ENCODE peak calls at places on chromosome 4, in nine cellular contexts. H is H9, D is spleen, X is HFF-Myc, F is thyroid gland, Z is endothelial cell, S is retinal pigment epithelial cell, Y is GM13977, B is upper lobe of right lung. C is an unnamed sample.

GRCh38 chr4:173218411-173219125 is 50.0 kb downstream of the GALNT7 start:
- DNase-seq in Y (no peak), Z (no peak), F (no peak), B (no peak), X (no peak), D (no peak), H (no peak), S (no peak), C (no peak)

GRCh38 chr4:186939226-186939625 is 215.6 kb upstream of the FAT1 start:
- DNase-seq in S (no peak), Z (no peak), F (no peak), H (no peak), B (no peak), X (no peak), Y (no peak), D (no peak), C (no peak)

GRCh38 chr4:98558770-98559169 is 99.6 kb downstream of the TSPAN5 start:
- DNase-seq in B (no peak), Y (no peak), Z (no peak), D (no peak), X (no peak), F (no peak), S (no peak), H (no peak), C (no peak)

GRCh38 chr4:179292443-179292842 is 1850.2 kb upstream of the AGA start:
- DNase-seq in F (no peak), D (no peak), B (no peak), X (no peak), H (no peak), Y (no peak), Z (no peak), S (no peak), C (no peak)

GRCh38 chr4:10496200-10496599 is 39.0 kb upstream of the ZNF518B start:
- DNase-seq in D (no peak), H (peak), B (no peak), Z (no peak), S (no peak), F (no peak), Y (no peak), X (no peak), C (no peak)

GRCh38 chr4:6008092-6008551 is 10.1 kb downstream of the C4orf50 start:
- DNase-seq in B (peak), Y (no peak), F (no peak), Z (peak), S (no peak), H (peak), D (peak), X (no peak), C (no peak)

GRCh38 chr4:77358315-77358928 is 201.4 kb downstream of the CCNG2 start:
- DNase-seq in H (peak), Z (peak), B (no peak), F (peak), Y (peak), D (no peak), S (peak), X (peak), C (no peak)

GRCh38 chr4:42404001-42404400 is 6.7 kb downstream of the SHISA3 start:
- DNase-seq in X (no peak), D (no peak), Z (no peak), F (no peak), Y (no peak), H (no peak), S (no peak), B (no peak), C (no peak)

GRCh38 chr4:38491854-38492478 is 172.0 kb upstream of the KLF3 start:
- DNase-seq in X (no peak), D (no peak), Z (no peak), B (no peak), F (no peak), Y (no peak), H (no peak), S (no peak), C (no peak)
- TF ChIP-seq CTCF in X (no peak), D (no peak), Z (no peak), B (no peak), F (no peak), Y (no peak), H (no peak), S (no peak), C (no peak)

GRCh38 chr4:15902741-15903140 is 35.8 kb downstream of the FGFBP1 start:
- DNase-seq in H (no peak), S (no peak), F (no peak), B (no peak), Z (no peak), Y (no peak), D (no peak), X (no peak), C (no peak)
- TF ChIP-seq CTCF in H (no peak), S (no peak), F (no peak), B (no peak), Z (no peak), Y (no peak), D (no peak), X (no peak), C (no peak)

GRCh38 chr4:108683479-108683878 is 33.1 kb downstream of the OSTC start:
- DNase-seq in Z (no peak), D (no peak), Y (no peak), S (peak), X (no peak), F (no peak), B (no peak), H (no peak), C (no peak)
- TF ChIP-seq CTCF in Z (no peak), D (no peak), Y (peak), S (peak), X (peak), F (peak), B (peak), H (peak), C (peak)

GRCh38 chr4:113294910-113295309 is 245.5 kb downstream of the ANK2 start:
- DNase-seq in X (no peak), D (no peak), F (no peak), H (no peak), S (no peak), B (no peak), Z (no peak), Y (no peak), C (no peak)
- TF ChIP-seq CTCF in X (no peak), D (no peak), F (no peak), H (no peak), S (no peak), B (no peak), Z (no peak), Y (peak), C (peak)

GRCh38 chr4:36249605-36250004 is 5.3 kb upstream of the ARAP2 start:
- DNase-seq in Y (peak), Z (no peak), H (no peak), D (no peak), X (no peak), B (no peak), S (no peak), F (no peak), C (no peak)

GRCh38 chr4:36241771-36242170 is 2.5 kb downstream of the ARAP2 start:
- DNase-seq in Z (no peak), B (no peak), X (no peak), D (no peak), H (no peak), Y (peak), S (no peak), F (no peak), C (no peak)

GRCh38 chr4:36242629-36243354 is 1.5 kb downstream of the ARAP2 start:
- DNase-seq in Y (peak), B (no peak), F (no peak), S (no peak), H (no peak), X (no peak), Z (no peak), D (no peak), C (no peak)

GRCh38 chr4:36243355-36244256 is 708 bp downstream of the ARAP2 start:
- DNase-seq in Z (peak), S (no peak), Y (peak), F (peak), X (no peak), H (peak), B (peak), D (no peak), C (peak)

DNA sequence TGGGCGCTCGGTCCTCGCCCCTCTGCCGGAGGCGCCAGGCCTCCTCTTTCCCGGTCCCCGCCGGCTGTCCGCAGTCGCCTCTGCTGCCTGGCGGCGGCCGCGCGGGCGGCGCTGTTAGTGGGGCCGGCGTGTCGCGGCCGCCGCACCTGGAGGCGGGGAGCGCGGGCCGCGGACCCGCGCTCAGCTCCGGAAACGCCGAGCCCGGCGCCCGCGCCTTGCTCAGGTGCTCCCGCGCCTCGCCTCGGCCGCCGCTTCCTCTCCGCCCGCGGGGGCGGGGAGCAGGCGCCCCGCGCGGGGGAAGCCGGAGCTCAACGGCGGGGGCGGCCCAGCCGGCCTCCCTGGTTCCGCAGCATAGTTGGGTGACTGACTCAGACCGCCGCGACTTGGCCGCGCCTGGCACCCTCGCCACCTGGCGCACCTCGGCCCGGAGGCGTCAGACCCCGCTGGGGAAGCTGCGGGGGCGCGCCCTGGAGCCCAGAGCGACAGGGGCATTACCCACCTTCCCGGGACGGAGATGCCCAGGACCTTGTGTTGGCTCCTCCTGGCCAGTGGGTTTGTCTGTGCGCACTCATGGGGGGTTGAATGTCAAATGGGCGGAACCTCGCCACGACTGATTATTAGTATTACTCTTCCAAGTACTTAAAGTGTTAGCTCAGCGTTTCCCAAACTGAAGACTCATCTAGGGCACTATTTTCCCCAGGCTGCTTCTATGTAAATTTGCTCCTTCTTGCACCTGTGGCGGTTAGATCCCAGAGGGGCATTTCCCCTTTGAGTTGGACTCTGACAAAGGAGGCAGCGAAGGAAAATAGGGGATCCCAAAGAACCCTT is at the start of gene ARAP2:
- DNase-seq in Y (peak), B (peak), F (peak), X (no peak), H (peak), S (peak), Z (no peak), D (peak), C (no peak)
- TF ChIP-seq CTCF in Y (peak), B (no peak), F (peak), X (no peak), H (peak), S (no peak), Z (no peak), D (no peak), C (peak)

GRCh38 chr4:39103291-39103690 is 41.3 kb downstream of the KLHL5 start:
- DNase-seq in Y (no peak), S (no peak), H (no peak), B (no peak), D (no peak), F (no peak), X (no peak), Z (no peak), C (no peak)
- TF ChIP-seq CTCF in Y (no peak), S (no peak), H (no peak), B (no peak), D (no peak), F (no peak), X (no peak), Z (no peak), C (no peak)

GRCh38 chr4:139537292-139537691 is 18.7 kb downstream of the SETD7 start:
- DNase-seq in S (no peak), B (no peak), H (no peak), Y (no peak), X (no peak), D (no peak), F (no peak), Z (no peak), C (no peak)
- TF ChIP-seq CTCF in S (no peak), B (no peak), H (no peak), Y (no peak), X (no peak), D (no peak), F (no peak), Z (no peak), C (no peak)

GRCh38 chr4:56316011-56316650 is 71.2 kb downstream of the AASDH start:
- DNase-seq in Z (no peak), Y (no peak), D (no peak), B (no peak), F (no peak), H (no peak), S (no peak), X (no peak), C (peak)

GRCh38 chr4:56315041-56315440 is 72.2 kb downstream of the AASDH start:
- DNase-seq in Z (no peak), X (no peak), Y (no peak), B (no peak), S (no peak), D (no peak), H (no peak), F (no peak), C (no peak)

GRCh38 chr4:56313132-56313531 is 74.2 kb downstream of the AASDH start:
- DNase-seq in S (no peak), F (no peak), H (no peak), X (no peak), Z (no peak), B (no peak), Y (no peak), D (no peak), C (peak)

GRCh38 chr4:56315543-56315942 is 71.7 kb downstream of the AASDH start:
- DNase-seq in D (no peak), Z (no peak), B (no peak), Y (no peak), X (no peak), H (no peak), F (no peak), S (no peak), C (peak)

GRCh38 chr4:56314207-56314915 is 72.9 kb downstream of the AASDH start:
- DNase-seq in H (peak), Y (no peak), D (no peak), X (no peak), Z (no peak), B (no peak), S (no peak), F (no peak), C (peak)
- TF ChIP-seq CTCF in H (no peak), Y (no peak), D (no peak), X (no peak), Z (no peak), B (no peak), S (no peak), F (no peak), C (no peak)

GRCh38 chr4:4662230-4662629 is 120.4 kb upstream of the STX18 start:
- DNase-seq in S (no peak), Y (no peak), H (no peak), X (no peak), B (no peak), D (no peak), Z (no peak), F (no peak), C (no peak)
- TF ChIP-seq CTCF in S (no peak), Y (no peak), H (no peak), X (no peak), B (no peak), D (no peak), Z (no peak), F (no peak), C (no peak)

C was measured in osteocyte.